ENCODE peak calls at places on chromosomes 12 and 14, in four cellular contexts. I is GM23338; Z is HT-29; W is stimulated activated CD8-positive, alpha-beta memory T cell treated with anti-CD3 and anti-CD28 coated beads, Interleukin-7, amount 100 ng/mL, for 1 hour. U is an unnamed sample.

GRCh38 chr12:59088673-59089072 is 168.4 kb upstream of the LRIG3 start:
- DNase-seq in I (peak; percentile 20), Z (no peak), W (no peak), U (no peak)

GRCh38 chr14:30177776-30178175 is 250.1 kb upstream of the PRKD1 start:
- DNase-seq in I (no peak), Z (no peak), W (no peak), U (no peak)

GRCh38 chr12:80364056-80364455 is 80.0 kb upstream of the PTPRQ start:
- DNase-seq in I (no peak), Z (no peak), W (no peak), U (no peak)

GRCh38 chr14:69056389-69056788 is 77.3 kb upstream of the ACTN1 start:
- DNase-seq in I (peak; percentile 82), Z (no peak), W (no peak), U (no peak)

GRCh38 chr12:100643246-100643645 is 69.8 kb downstream of the GAS2L3 start:
- DNase-seq in I (no peak), Z (no peak), W (no peak), U (no peak)

GRCh38 chr14:52307870-52308269 is 6.2 kb upstream of the PTGER2 start:
- DNase-seq in I (no peak), Z (no peak), W (no peak), U (no peak)

GRCh38 chr14:73753887-73754880 is 40.0 kb upstream of the PNMA1 start:
- DNase-seq in I (no peak), Z (peak; percentile 38), W (no peak), U (no peak)

GRCh38 chr12:129258781-129259318 is 405.6 kb downstream of the GLT1D1 start:
- DNase-seq in I (no peak), Z (no peak), W (no peak), U (no peak)

GRCh38 chr12:49671051-49671765 is 36.0 kb downstream of the FMNL3 start:
- DNase-seq in I (no peak), Z (no peak), W (peak; percentile 30), U (no peak)

GRCh38 chr12:23049180-23049579 is 424.2 kb downstream of the ETNK1 start:
- DNase-seq in I (no peak), Z (peak; percentile 15), W (no peak), U (no peak)

GRCh38 chr14:99724196-99724891 is 40.2 kb downstream of the CYP46A1 start:
- DNase-seq in I (no peak), Z (no peak), W (no peak), U (no peak)

GRCh38 chr14:104894331-104895206 is 29.5 kb downstream of the CEP170B start:
- DNase-seq in I (no peak), Z (no peak), W (no peak), U (no peak)

GRCh38 chr14:70907172-70907995 is at the start of gene PCNX1:
- DNase-seq in I (peak; percentile 95), Z (peak; percentile 68), W (peak; percentile 74), U (peak; percentile 98)

GRCh38 chr12:102388469-102388868 is 91.9 kb downstream of the IGF1 start:
- DNase-seq in I (no peak), Z (no peak), W (no peak), U (no peak)

GRCh38 chr14:22900088-22900799 is 17.2 kb downstream of the REM2 start:
- DNase-seq in I (peak; percentile 90), Z (peak; percentile 77), W (no peak), U (peak; percentile 86)

GRCh38 chr12:130835011-130835410 is 4.0 kb downstream of the STX2 start:
- DNase-seq in I (no peak), Z (no peak), W (no peak), U (no peak)

GRCh38 chr12:83985068-83985467 is 927.5 kb downstream of the SLC6A15 start:
- DNase-seq in I (no peak), Z (no peak), W (no peak), U (no peak)

GRCh38 chr14:42057176-42057575 is 450.5 kb downstream of the LRFN5 start:
- DNase-seq in I (no peak), Z (no peak), W (no peak), U (no peak)

GRCh38 chr14:96086032-96086431 is 46.9 kb downstream of the C14orf132 start:
- DNase-seq in I (no peak), Z (no peak), W (no peak), U (no peak)

GRCh38 chr14:101446387-101446969 is 114.8 kb upstream of the DIO3 start:
- DNase-seq in I (no peak), Z (no peak), W (no peak), U (no peak)

GRCh38 chr14:50920482-50921225 is 23.6 kb downstream of the PYGL start:
- DNase-seq in I (peak; percentile 50), Z (no peak), W (no peak), U (peak; percentile 24)

GRCh38 chr12:65817866-65818265 is 6.4 kb upstream of the HMGA2 start:
- DNase-seq in I (peak; percentile 30), Z (no peak), W (no peak), U (peak; percentile 22)

GRCh38 chr12:806116-806805 is 53.9 kb downstream of the WNK1 start:
- DNase-seq in I (no peak), Z (no peak), W (no peak), U (no peak)

GRCh38 chr14:100076630-100077029 is 11.4 kb downstream of the EVL start:
- DNase-seq in I (no peak), Z (no peak), W (no peak), U (no peak)

GRCh38 chr14:99408286-99408970 is 72.2 kb downstream of the SETD3 start:
- DNase-seq in I (peak; percentile 34), Z (no peak), W (no peak), U (no peak)

GRCh38 chr12:92002673-92003382 is 142.8 kb downstream of the BTG1 start:
- DNase-seq in I (no peak), Z (no peak), W (no peak), U (no peak)

GRCh38 chr12:19203539-19204506 is 74.3 kb downstream of the PLEKHA5 start:
- DNase-seq in I (no peak), Z (no peak), W (no peak), U (no peak)

GRCh38 chr14:103056322-103057027 is 874 bp downstream of the CDC42BPB start:
- DNase-seq in I (peak; percentile 82), Z (peak; percentile 28), W (no peak), U (peak; percentile 78)

GRCh38 chr14:72745991-72746980 is 147.6 kb downstream of the DPF3 start:
- DNase-seq in I (no peak), Z (no peak), W (no peak), U (no peak)

GRCh38 chr14:75880512-75880911 is 101.3 kb downstream of the TGFB3 start:
- DNase-seq in I (peak; percentile 70), Z (no peak), W (no peak), U (peak; percentile 14)

GRCh38 chr14:68680541-68681051 is 112.3 kb downstream of the ZFP36L1 start:
- DNase-seq in I (no peak), Z (no peak), W (no peak), U (no peak)

GRCh38 chr14:36271939-36272907 is 48.2 kb downstream of the MBIP start:
- DNase-seq in I (peak; percentile 56), Z (no peak), W (no peak), U (no peak)

GRCh38 chr14:53786045-53786444 is 170.6 kb downstream of the BMP4 start:
- DNase-seq in I (no peak), Z (no peak), W (no peak), U (no peak)

GRCh38 chr12:131500564-131500963 is 210.3 kb upstream of the SFSWAP start:
- DNase-seq in I (no peak), Z (no peak), W (no peak), U (no peak)

GRCh38 chr12:93698307-93699092 is 21.3 kb downstream of the CRADD start:
- DNase-seq in I (peak; percentile 30), Z (no peak), W (no peak), U (no peak)

GRCh38 chr12:75177997-75178396 is 31.6 kb downstream of the KCNC2 start:
- DNase-seq in I (no peak), Z (peak; percentile 42), W (no peak), U (no peak)

GRCh38 chr12:94178054-94178453 is 29.7 kb downstream of the PLXNC1 start:
- DNase-seq in I (no peak), Z (no peak), W (no peak), U (no peak)

GRCh38 chr12:34597548-34598351 is 575.5 kb downstream of the ALG10 start:
- DNase-seq in I (no peak), Z (no peak), W (no peak), U (no peak)